ENCODE peak calls at places on chromosomes 2 and 18, in ten cellular contexts. T is left lung; E is heart left ventricle; M is CD8-positive, alpha-beta T cell; Z is HepG2; S is pancreas; U is lower lobe of right lung; C is A673; A is mammary epithelial cell; N is heart right ventricle. L is an unnamed sample.

GRCh38 chr2:166321076-166321475 is 54.7 kb downstream of the SCN9A start:
- DNase-seq in T (no peak), E (no peak), M (no peak), Z (no peak), S (no peak), U (no peak), C (no peak), A (no peak), N (no peak), L (no peak)

GRCh38 chr2:229206548-229206947 is 64.5 kb downstream of the PID1 start:
- DNase-seq in T (no peak), E (no peak), M (no peak), Z (no peak), S (no peak), U (no peak), C (no peak), A (no peak), N (no peak), L (no peak)

GRCh38 chr2:181177376-181177775 is 197.0 kb downstream of the UBE2E3 start:
- DNase-seq in T (no peak), E (no peak), M (no peak), Z (no peak), S (no peak), U (no peak), C (no peak), A (no peak), N (no peak), L (no peak)

GRCh38 chr18:44693030-44693784 is 12.5 kb downstream of the SETBP1 start:
- DNase-seq in T (no peak), E (no peak), M (no peak), Z (no peak), S (no peak), U (no peak), C (no peak), A (peak; percentile 93), N (no peak), L (no peak)

GRCh38 chr2:43462866-43463641 is 132.8 kb downstream of the THADA start:
- DNase-seq in T (no peak), E (no peak), M (no peak), Z (peak; percentile 97), S (no peak), U (no peak), C (no peak), A (no peak), N (no peak), L (no peak)

GRCh38 chr18:7941533-7941932 is 374.4 kb downstream of the PTPRM start:
- DNase-seq in T (peak; percentile 62), E (no peak), M (no peak), Z (no peak), S (no peak), U (peak; percentile 65), C (no peak), A (peak; percentile 80), N (peak; percentile 30), L (no peak)

GRCh38 chr18:10530852-10531251 is 5.0 kb downstream of the NAPG start:
- DNase-seq in T (no peak), E (no peak), M (no peak), Z (no peak), S (no peak), U (no peak), C (no peak), A (peak; percentile 61), N (no peak), L (no peak)

GRCh38 chr2:156437876-156438410 is 1.8 kb downstream of the GPD2 start:
- DNase-seq in T (no peak), E (no peak), M (no peak), Z (no peak), S (no peak), U (no peak), C (no peak), A (peak; percentile 93), N (no peak), L (no peak)

GRCh38 chr2:39667142-39667880 is 1.6 kb downstream of the TMEM178A start:
- DNase-seq in T (no peak), E (no peak), M (no peak), Z (no peak), S (no peak), U (no peak), C (no peak), A (no peak), N (no peak), L (no peak)

GRCh38 chr2:39664478-39664877 is 1.2 kb upstream of the TMEM178A start:
- DNase-seq in T (no peak), E (no peak), M (no peak), Z (no peak), S (no peak), U (no peak), C (no peak), A (no peak), N (no peak), L (no peak)

GRCh38 chr2:39666489-39667141 is 898 bp downstream of the TMEM178A start:
- DNase-seq in T (no peak), E (no peak), M (no peak), Z (no peak), S (no peak), U (no peak), C (peak; percentile 9), A (no peak), N (no peak), L (no peak)

GRCh38 chr2:39664898-39665591 is 672 bp upstream of the TMEM178A start:
- DNase-seq in T (no peak), E (no peak), M (no peak), Z (no peak), S (no peak), U (no peak), C (no peak), A (no peak), N (no peak), L (no peak)

DNA sequence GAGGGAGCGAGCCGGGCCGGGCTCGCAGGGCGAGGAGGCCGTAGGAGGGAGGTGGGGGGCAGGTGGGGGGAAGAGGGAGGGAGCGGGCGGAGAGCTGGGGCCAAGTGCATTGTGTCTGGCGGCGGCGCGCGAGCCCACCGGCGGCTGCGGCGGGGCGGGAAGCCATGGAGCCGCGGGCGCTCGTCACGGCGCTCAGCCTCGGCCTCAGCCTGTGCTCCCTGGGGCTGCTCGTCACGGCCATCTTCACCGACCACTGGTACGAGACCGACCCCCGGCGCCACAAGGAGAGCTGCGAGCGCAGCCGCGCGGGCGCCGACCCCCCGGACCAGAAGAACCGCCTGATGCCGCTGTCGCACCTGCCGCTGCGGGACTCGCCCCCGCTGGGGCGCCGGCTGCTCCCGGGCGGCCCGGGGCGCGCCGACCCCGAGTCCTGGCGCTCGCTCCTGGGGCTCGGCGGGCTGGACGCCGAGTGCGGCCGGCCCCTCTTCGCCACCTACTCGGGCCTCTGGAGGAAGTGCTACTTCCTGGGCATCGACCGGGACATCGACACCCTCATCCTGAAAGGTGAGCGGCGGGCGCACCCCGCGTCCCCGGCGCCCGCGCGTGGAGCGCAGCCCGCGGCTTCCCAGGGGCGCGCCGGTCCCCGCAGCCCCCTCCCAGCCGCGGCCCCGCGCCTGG is at the start of gene TMEM178A:
- DNase-seq in T (peak; percentile 78), E (no peak), M (no peak), Z (no peak), S (peak; percentile 66), U (peak; percentile 47), C (peak; percentile 9), A (no peak), N (no peak), L (peak; percentile 73)
- TF ChIP-seq CTCF in T (no peak), E (no peak), M (no peak), Z (no peak), S (no peak), U (no peak), C (no peak), A (no peak), N (no peak), L (no peak)

DNA sequence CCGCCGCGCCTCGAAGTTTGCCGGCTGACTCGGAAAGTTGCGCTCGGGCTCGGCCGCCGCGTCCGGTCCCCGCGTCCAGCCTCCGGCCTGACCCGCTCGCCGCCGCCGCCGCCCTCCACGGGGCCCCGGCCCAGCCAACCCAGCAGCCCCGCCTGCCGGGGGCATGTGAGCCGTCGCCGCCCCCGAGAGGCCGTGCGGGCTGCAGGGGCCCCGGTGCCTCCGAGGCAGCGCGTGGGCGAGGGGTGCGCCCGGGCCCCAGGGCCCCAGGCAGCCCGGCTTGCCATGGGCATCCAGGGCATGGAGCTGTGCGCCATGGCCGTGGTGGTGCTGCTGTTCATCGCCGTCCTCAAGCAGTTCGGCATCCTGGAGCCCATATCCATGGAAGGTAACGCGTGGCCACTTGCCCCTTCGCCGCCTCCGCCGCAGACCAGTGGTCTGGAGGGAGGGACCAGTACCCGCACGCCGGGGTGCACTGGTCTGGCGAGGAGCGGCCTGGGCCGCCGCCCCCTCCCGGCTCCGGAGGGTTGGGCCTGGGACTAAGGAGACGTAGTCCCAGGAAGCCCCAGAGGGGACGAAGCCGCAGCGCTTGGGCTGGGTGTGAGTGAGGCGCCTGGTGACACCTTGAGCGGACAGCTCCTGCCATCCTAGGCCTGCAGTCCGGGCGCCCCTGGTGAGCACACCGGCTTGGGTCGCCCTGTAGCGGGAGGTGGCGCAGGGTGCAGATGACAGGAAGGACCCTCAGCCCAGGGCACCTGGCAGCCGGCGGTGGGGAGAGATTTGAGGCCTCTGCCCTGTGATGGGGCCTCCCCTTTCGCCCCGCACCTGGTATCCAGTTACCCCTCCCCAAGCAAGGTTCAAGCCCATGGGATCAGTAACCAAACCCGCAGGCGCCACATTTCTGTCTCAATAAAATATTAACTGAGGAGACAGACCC is 49.9 kb downstream of the KCNIP3 start:
- DNase-seq in T (peak; percentile 81), E (peak; percentile 46), M (no peak), Z (no peak), S (no peak), U (no peak), C (no peak), A (no peak), N (peak; percentile 44), L (peak; percentile 76)
- H3K27me3 ChIP-seq in T (peaks cover 7% of the 10 kb centered on the region), E (no peaks in the 10 kb centered on the region), M (peaks cover 13% of the 10 kb centered on the region), Z (peaks cover 83% of the 10 kb centered on the region), S (no peaks in the 10 kb centered on the region), U (peaks cover 44% of the 10 kb centered on the region), C (peaks cover 41% of the 10 kb centered on the region), A (no peaks in the 10 kb centered on the region), N (no peaks in the 10 kb centered on the region), L (no peaks in the 10 kb centered on the region)

GRCh38 chr2:239913632-239914417 is 111.3 kb downstream of the NDUFA10 start:
- DNase-seq in T (no peak), E (no peak), M (peak; percentile 9), Z (peak; percentile 24), S (peak; percentile 22), U (no peak), C (no peak), A (no peak), N (no peak), L (peak; percentile 69)

GRCh38 chr2:239910851-239911629 is 114.1 kb downstream of the NDUFA10 start:
- DNase-seq in T (no peak), E (peak; percentile 65), M (peak; percentile 10), Z (no peak), S (peak; percentile 41), U (peak; percentile 77), C (no peak), A (no peak), N (no peak), L (peak; percentile 86)

GRCh38 chr2:239911630-239912071 is 113.5 kb downstream of the NDUFA10 start:
- DNase-seq in T (no peak), E (peak; percentile 62), M (peak; percentile 7), Z (no peak), S (peak; percentile 30), U (peak; percentile 70), C (no peak), A (no peak), N (no peak), L (peak; percentile 87)

GRCh38 chr2:239912938-239913631 is 112.1 kb downstream of the NDUFA10 start:
- DNase-seq in T (no peak), E (no peak), M (peak; percentile 9), Z (no peak), S (peak; percentile 49), U (no peak), C (no peak), A (no peak), N (no peak), L (peak; percentile 76)

DNA sequence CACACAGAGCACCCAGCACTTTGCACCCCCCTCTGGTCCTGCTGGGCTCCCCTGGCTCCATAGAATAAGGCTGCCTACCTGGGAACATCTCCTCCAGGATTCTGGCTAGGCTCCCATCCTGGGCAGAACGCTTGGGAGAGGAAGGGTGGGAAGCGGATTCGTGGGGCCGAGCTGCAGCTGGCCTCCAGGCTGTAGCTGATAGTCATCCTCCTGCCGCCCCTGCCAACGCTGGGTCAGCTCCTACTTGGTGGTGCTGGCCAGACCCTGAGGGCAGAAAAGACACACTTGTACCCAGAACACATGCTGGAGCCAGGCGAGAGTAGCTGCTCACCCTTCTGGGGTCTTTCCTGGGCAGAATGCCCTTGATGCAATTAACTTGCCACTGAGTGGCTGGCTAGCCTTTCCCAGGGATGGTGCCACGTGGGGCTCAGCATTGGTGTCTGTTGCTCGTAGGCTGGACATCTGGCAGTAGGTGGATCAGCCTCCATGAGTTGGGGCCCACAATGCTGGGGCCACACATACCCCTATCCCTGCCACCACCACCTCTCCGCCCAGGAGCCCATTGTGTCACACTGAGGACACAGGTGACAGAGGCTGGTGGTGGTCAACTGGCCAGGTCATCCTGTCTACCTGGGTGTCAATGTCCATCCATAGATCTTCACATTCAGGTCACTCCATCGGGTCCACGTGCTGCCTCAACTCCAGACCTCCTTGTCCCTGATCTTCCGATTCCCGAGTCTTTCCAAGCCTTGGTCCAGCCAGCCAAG is 112.8 kb downstream of the NDUFA10 start:
- DNase-seq in T (no peak), E (no peak), M (peak; percentile 8), Z (no peak), S (peak; percentile 34), U (no peak), C (no peak), A (no peak), N (no peak), L (peak; percentile 86)
- H3K4me1 ChIP-seq in T (peaks cover 29% of the 10 kb centered on the region), E (peaks cover 12% of the 10 kb centered on the region), M (no peaks in the 10 kb centered on the region), Z (peaks cover 6% of the 10 kb centered on the region), S (no peaks in the 10 kb centered on the region), U (peaks cover 18% of the 10 kb centered on the region), C (no peaks in the 10 kb centered on the region), A (no peaks in the 10 kb centered on the region), N (no peaks in the 10 kb centered on the region), L (peaks cover 26% of the 10 kb centered on the region)

GRCh38 chr2:186590538-186591441 is 934 bp downstream of the ITGAV start:
- DNase-seq in T (no peak), E (no peak), M (peak; percentile 13), Z (peak; percentile 48), S (no peak), U (no peak), C (peak; percentile 57), A (peak; percentile 74), N (no peak), L (no peak)

GRCh38 chr2:186592137-186592875 is 2.5 kb downstream of the ITGAV start:
- DNase-seq in T (no peak), E (no peak), M (no peak), Z (no peak), S (no peak), U (no peak), C (no peak), A (no peak), N (no peak), L (no peak)

GRCh38 chr2:186588421-186588820 is 1.4 kb upstream of the ITGAV start:
- DNase-seq in T (no peak), E (no peak), M (no peak), Z (no peak), S (no peak), U (no peak), C (no peak), A (no peak), N (no peak), L (no peak)

GRCh38 chr2:186588940-186589732 is 720 bp upstream of the ITGAV start:
- DNase-seq in T (no peak), E (no peak), M (no peak), Z (peak; percentile 32), S (no peak), U (no peak), C (no peak), A (no peak), N (no peak), L (no peak)

DNA sequence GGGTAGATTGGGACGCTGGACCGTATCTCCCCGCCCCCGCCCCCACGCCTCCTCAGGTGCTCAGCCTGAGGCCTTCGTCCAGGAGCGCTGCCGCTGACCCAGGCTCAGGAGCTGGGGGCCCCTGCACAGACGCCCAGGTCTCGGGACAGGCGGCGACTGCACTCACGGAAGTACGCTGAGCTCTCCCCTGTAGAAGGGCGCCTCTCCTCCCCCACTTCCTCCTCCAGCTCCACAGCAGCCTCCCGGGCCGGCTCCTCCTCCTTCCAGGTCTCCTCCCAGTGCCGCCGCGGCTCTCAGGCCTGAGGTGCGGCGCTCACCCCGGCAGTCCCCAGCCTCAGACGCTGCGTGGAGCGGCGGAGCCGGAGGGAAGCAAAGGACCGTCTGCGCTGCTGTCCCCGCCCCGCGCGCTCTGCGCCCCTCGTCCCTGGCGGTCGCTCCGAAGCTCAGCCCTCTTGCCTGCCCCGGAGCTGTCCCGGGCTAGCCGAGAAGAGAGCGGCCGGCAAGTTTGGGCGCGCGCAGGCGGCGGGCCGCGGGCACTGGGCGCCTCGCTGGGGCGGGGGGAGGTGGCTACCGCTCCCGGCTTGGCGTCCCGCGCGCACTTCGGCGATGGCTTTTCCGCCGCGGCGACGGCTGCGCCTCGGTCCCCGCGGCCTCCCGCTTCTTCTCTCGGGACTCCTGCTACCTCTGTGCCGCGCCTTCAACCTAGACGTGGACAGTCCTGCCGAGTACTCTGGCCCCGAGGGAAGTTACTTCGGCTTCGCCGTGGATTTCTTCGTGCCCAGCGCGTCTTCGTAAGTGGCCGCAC is at the start of gene ITGAV:
- DNase-seq in T (peak; percentile 99), E (peak; percentile 96), M (peak; percentile 80), Z (peak; percentile 93), S (peak; percentile 95), U (peak; percentile 97), C (peak; percentile 97), A (peak; percentile 94), N (peak; percentile 93), L (peak; percentile 97)
- TF ChIP-seq CTCF in T (no peak), E (no peak), M (no peak), Z (peak; percentile 55), S (no peak), U (no peak), C (no peak), A (no peak), N (no peak), L (no peak)

L was measured in spleen.